ENCODE peak calls at places on chromosomes 7 and 10, in seven cellular contexts. C is HepG2, S is A549, W is K562, U is SK-N-SH, V is H1, T is GM12878. D is an unnamed sample.

GRCh38 chr10:121478590-121478989 is 119.7 kb downstream of the FGFR2 start:
- DNase-seq in C (no peak), S (no peak), W (no peak), U (peak), V (no peak), T (no peak), D (no peak)

GRCh38 chr10:114265392-114266053 is 26.5 kb downstream of the VWA2 start:
- DNase-seq in C (no peak), S (no peak), W (no peak), U (no peak), V (no peak), T (no peak), D (no peak)

GRCh38 chr7:20839196-20839735 is 52.6 kb upstream of the SP8 start:
- DNase-seq in C (no peak), S (no peak), W (no peak), U (no peak), V (no peak), T (no peak), D (no peak)

GRCh38 chr7:69922011-69922803 is 323.9 kb downstream of the AUTS2 start:
- DNase-seq in C (no peak), S (no peak), W (no peak), U (no peak), V (no peak), T (peak), D (no peak)

GRCh38 chr7:73602721-73603651 is 21.3 kb downstream of the MLXIPL start:
- DNase-seq in C (no peak), S (no peak), W (no peak), U (no peak), V (no peak), T (no peak), D (no peak)

GRCh38 chr7:140263277-140263676 is 86.5 kb upstream of the KDM7A start:
- DNase-seq in C (no peak), S (no peak), W (no peak), U (no peak), V (no peak), T (no peak), D (no peak)

GRCh38 chr7:28144266-28144665 is 36.3 kb downstream of the JAZF1 start:
- DNase-seq in C (no peak), S (no peak), W (no peak), U (peak), V (no peak), T (no peak), D (no peak)

GRCh38 chr7:23687011-23687410 is 7.0 kb downstream of the FAM221A start:
- DNase-seq in C (no peak), S (no peak), W (no peak), U (no peak), V (no peak), T (no peak), D (peak)

GRCh38 chr10:77421576-77421975 is 216.0 kb downstream of the KCNMA1 start:
- DNase-seq in C (no peak), S (no peak), W (no peak), U (no peak), V (no peak), T (no peak), D (no peak)

GRCh38 chr7:51278797-51279196 is 37.8 kb downstream of the COBL start:
- DNase-seq in C (no peak), S (no peak), W (no peak), U (no peak), V (no peak), T (no peak), D (no peak)

GRCh38 chr7:48708635-48709034 is 215.7 kb upstream of the CDC14C start:
- DNase-seq in C (no peak), S (no peak), W (no peak), U (no peak), V (peak), T (no peak), D (no peak)

GRCh38 chr7:55078465-55079372 is 59.9 kb downstream of the EGFR start:
- DNase-seq in C (peak), S (no peak), W (peak), U (no peak), V (no peak), T (no peak), D (no peak)

GRCh38 chr10:50788951-50789904 is 49.5 kb downstream of the ASAH2B start:
- DNase-seq in C (peak), S (peak), W (peak), U (peak), V (no peak), T (no peak), D (peak)

GRCh38 chr7:48244902-48245301 is 73.6 kb downstream of the ABCA13 start:
- DNase-seq in C (no peak), S (no peak), W (no peak), U (no peak), V (no peak), T (no peak), D (peak)

GRCh38 chr7:85010306-85010705 is 176.6 kb downstream of the SEMA3D start:
- DNase-seq in C (no peak), S (no peak), W (no peak), U (no peak), V (no peak), T (no peak), D (no peak)
- TF ChIP-seq RFX5 in C (no peak), S (no peak), W (no peak), U (no peak), V (no peak), T (no peak), D (no peak)

DNA sequence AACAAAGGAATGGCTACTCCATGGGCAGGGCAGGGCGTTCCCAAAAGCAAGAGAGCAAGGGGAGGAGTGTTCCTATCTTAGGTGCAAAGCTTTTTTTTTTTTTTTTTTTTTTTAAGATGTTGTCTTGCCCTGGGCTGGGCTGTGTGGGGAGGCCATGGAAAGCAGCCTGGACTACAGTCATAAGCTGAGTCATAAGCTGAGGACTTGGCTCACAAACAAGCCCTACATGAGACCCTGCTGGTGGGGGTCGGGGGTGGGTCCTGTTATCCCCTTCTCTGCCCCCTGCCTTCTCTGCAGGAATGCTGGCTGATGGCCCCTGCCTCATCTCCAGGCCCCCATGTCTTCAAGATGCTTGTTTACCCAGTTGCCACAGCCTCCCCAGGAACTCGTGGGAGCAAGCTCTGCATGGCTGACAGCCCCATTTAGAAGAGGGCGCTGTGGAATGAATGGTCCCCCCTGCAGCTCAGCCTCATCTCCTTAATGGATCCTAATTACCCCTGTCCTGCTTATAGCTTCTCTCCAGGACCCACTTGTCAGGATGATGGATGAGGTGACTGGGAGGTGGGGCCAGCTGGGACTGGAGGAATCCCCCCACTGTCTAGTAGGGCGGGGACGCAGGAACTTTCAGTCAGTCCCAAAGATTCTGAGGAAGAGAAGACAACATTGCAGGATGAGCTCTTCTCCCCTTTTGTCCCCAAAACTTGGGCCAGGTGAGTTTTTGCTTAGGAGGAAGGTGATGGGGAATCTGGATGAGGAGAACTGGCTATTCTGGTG is 340.8 kb upstream of the PODXL start:
- DNase-seq in C (no peak), S (peak), W (no peak), U (peak), V (peak), T (no peak), D (peak)
- TF ChIP-seq RFX5 in C (no peak), S (no peak), W (no peak), U (no peak), V (no peak), T (no peak), D (no peak)

GRCh38 chr10:62056660-62057059 is 155.2 kb downstream of the ARID5B start:
- DNase-seq in C (no peak), S (no peak), W (no peak), U (no peak), V (no peak), T (no peak), D (no peak)

GRCh38 chr10:62056219-62056618 is 154.7 kb downstream of the ARID5B start:
- DNase-seq in C (no peak), S (no peak), W (no peak), U (no peak), V (no peak), T (no peak), D (no peak)

GRCh38 chr10:62057872-62058271 is 156.4 kb downstream of the ARID5B start:
- DNase-seq in C (no peak), S (no peak), W (no peak), U (no peak), V (no peak), T (no peak), D (no peak)

GRCh38 chr10:62058476-62058875 is 157.0 kb downstream of the ARID5B start:
- DNase-seq in C (no peak), S (no peak), W (no peak), U (no peak), V (no peak), T (no peak), D (no peak)

DNA sequence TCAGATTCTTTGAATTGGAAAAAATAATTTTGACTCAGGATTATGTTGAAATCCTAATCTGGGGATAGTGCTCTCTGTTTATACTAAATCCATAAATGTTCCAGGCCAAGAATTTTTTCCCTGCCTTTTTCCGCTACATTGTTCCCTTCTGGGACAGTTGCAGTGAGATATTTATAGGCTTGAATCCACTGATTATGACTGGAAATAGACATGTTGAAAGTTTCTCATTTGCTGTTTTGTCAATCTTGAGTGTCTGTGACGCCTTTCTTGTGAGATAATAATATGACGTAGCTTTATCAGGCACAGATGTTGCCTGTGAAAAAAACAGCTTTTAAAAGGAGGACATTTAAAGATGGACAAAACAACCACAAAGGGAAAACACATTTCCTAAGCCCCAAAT is 155.9 kb downstream of the ARID5B start:
- DNase-seq in C (no peak), S (no peak), W (no peak), U (no peak), V (no peak), T (no peak), D (no peak)
- TF ChIP-seq RFX5 in C (no peak), S (no peak), W (no peak), U (no peak), V (no peak), T (no peak), D (no peak)

GRCh38 chr7:44307905-44308740 is 17.3 kb downstream of the CAMK2B start:
- DNase-seq in C (no peak), S (no peak), W (no peak), U (peak), V (no peak), T (no peak), D (no peak)

GRCh38 chr7:44307301-44307900 is 18.0 kb downstream of the CAMK2B start:
- DNase-seq in C (peak), S (peak), W (no peak), U (peak), V (no peak), T (no peak), D (peak)

GRCh38 chr7:44310221-44310848 is 15.1 kb downstream of the CAMK2B start:
- DNase-seq in C (no peak), S (no peak), W (no peak), U (no peak), V (no peak), T (no peak), D (no peak)

GRCh38 chr7:44308741-44309270 is 16.6 kb downstream of the CAMK2B start:
- DNase-seq in C (no peak), S (no peak), W (no peak), U (peak), V (no peak), T (no peak), D (no peak)

GRCh38 chr7:44309271-44310091 is 15.9 kb downstream of the CAMK2B start:
- DNase-seq in C (peak), S (no peak), W (peak), U (peak), V (no peak), T (no peak), D (peak)
- TF ChIP-seq RFX5 in C (no peak), S (no peak), W (no peak), U (no peak), V (no peak), T (no peak), D (no peak)

GRCh38 chr7:54615-55014 is 137.8 kb upstream of the FAM20C start:
- DNase-seq in C (no peak), S (no peak), W (no peak), U (no peak), V (no peak), T (no peak), D (no peak)
- TF ChIP-seq RFX5 in C (no peak), S (no peak), W (no peak), U (no peak), V (no peak), T (no peak), D (no peak)

D was measured in IMR-90.